ENCODE peak calls at places on chromosomes 3 and 15, in four cellular contexts. Y, M, A and Z are unnamed samples.
A peak's percentile ranks its signal among the peaks of the same experiment; 100 is the strongest.

GRCh38 chr15:35047528-35047927 is 37.6 kb downstream of the NANOGP8 start:
- DNase-seq in Y (no peak), M (peak; percentile 54), A (no peak), Z (no peak)

GRCh38 chr15:45186771-45187577 is 792 bp downstream of the SHF start:
- DNase-seq in Y (no peak), M (no peak), A (no peak), Z (no peak)

GRCh38 chr3:12663311-12663935 is 494 bp downstream of the RAF1 start:
- DNase-seq in Y (no peak), M (no peak), A (no peak), Z (no peak)

GRCh38 chr3:189756651-189757078 is 125.5 kb downstream of the TP63 start:
- DNase-seq in Y (no peak), M (peak; percentile 20), A (no peak), Z (peak; percentile 17)

GRCh38 chr3:109707642-109708041 is 370.3 kb upstream of the DPPA4 start:
- DNase-seq in Y (no peak), M (no peak), A (no peak), Z (no peak)

GRCh38 chr3:100893590-100893989 is 99.6 kb downstream of the ABI3BP start:
- DNase-seq in Y (no peak), M (no peak), A (no peak), Z (no peak)

GRCh38 chr3:175512700-175513099 is 653.6 kb downstream of the NAALADL2 start:
- DNase-seq in Y (peak; percentile 11), M (no peak), A (no peak), Z (no peak)

GRCh38 chr3:128179474-128179819 is 26.2 kb downstream of the EEFSEC start:
- DNase-seq in Y (no peak), M (no peak), A (no peak), Z (no peak)

GRCh38 chr3:168091961-168092360 is 3.8 kb downstream of the GOLIM4 start:
- DNase-seq in Y (no peak), M (no peak), A (no peak), Z (no peak)

GRCh38 chr15:22806156-22806555 is 19.7 kb downstream of the NIPA1 start:
- DNase-seq in Y (no peak), M (no peak), A (no peak), Z (no peak)

GRCh38 chr3:134317106-134317947 is 56.9 kb downstream of the AMOTL2 start:
- DNase-seq in Y (no peak), M (no peak), A (no peak), Z (no peak)